ENCODE peak calls at places on chromosomes 4 and X, in seven cellular contexts. O is Kasumi-1; K is activated naive CD4-positive, alpha-beta T cell treated with anti-CD3 and anti-CD28 coated beads, Interleukin-2, amount 10 ng/mL, durations not matched to agents 7 days and 5 days; H is midbrain; L is caudate nucleus; F is HFF-Myc; J is CD8-positive, alpha-beta T cell. P is an unnamed sample.

GRCh38 chr4:186536285-186536684 is 19.1 kb downstream of the MTNR1A start:
- DNase-seq in O (no peak), K (no peak), H (no peak), L (no peak), F (no peak), J (no peak), P (no peak)

GRCh38 chr4:74897390-74897789 is 35.5 kb upstream of the PARM1 start:
- DNase-seq in O (no peak), K (no peak), H (no peak), L (no peak), F (no peak), J (no peak), P (no peak)

GRCh38 chr4:53490965-53491622 is 100.2 kb downstream of the LNX1 start:
- DNase-seq in O (peak; percentile 89), K (no peak), H (no peak), L (no peak), F (peak; percentile 88), J (no peak), P (no peak)

GRCh38 chr4:1666391-1666790 is 17.7 kb downstream of the FAM53A start:
- DNase-seq in O (no peak), K (no peak), H (no peak), L (no peak), F (no peak), J (no peak), P (no peak)

GRCh38 chr4:14234330-14234729 is 606.8 kb upstream of the BOD1L1 start:
- DNase-seq in O (no peak), K (no peak), H (no peak), L (no peak), F (no peak), J (no peak), P (no peak)

GRCh38 chr4:15488136-15488535 is 18.5 kb downstream of the CC2D2A start:
- DNase-seq in O (no peak), K (no peak), H (no peak), L (no peak), F (no peak), J (no peak), P (no peak)

GRCh38 chrX:14915596-14915995 is 42.4 kb downstream of the MOSPD2 start:
- DNase-seq in O (no peak), K (no peak), H (no peak), L (no peak), F (no peak), J (no peak), P (no peak)

GRCh38 chr4:184281231-184282139 is 63.8 kb upstream of the ENPP6 start:
- DNase-seq in O (no peak), K (no peak), H (no peak), L (no peak), F (no peak), J (peak; percentile 6), P (no peak)

GRCh38 chr4:7428261-7429068 is 6.3 kb downstream of the PSAPL1 start:
- DNase-seq in O (no peak), K (peak; percentile 15), H (no peak), L (no peak), F (no peak), J (no peak), P (no peak)

GRCh38 chrX:17656556-17656955 is 80.7 kb upstream of the SCML1 start:
- DNase-seq in O (no peak), K (no peak), H (no peak), L (no peak), F (no peak), J (no peak), P (no peak)

GRCh38 chrX:116490091-116490490 is 27.3 kb upstream of the CT83 start:
- DNase-seq in O (no peak), K (no peak), H (no peak), L (no peak), F (no peak), J (no peak), P (no peak)

GRCh38 chr4:124053872-124054538 is 657.4 kb downstream of the SPRY1 start:
- DNase-seq in O (no peak), K (no peak), H (no peak), L (no peak), F (peak; percentile 78), J (no peak), P (no peak)

GRCh38 chrX:155535866-155536265 is 76.9 kb downstream of the TMLHE start:
- DNase-seq in O (no peak), K (no peak), H (no peak), L (no peak), F (no peak), J (no peak), P (no peak)

GRCh38 chr4:14560577-14560976 is 441.7 kb upstream of the CPEB2 start:
- DNase-seq in O (no peak), K (no peak), H (no peak), L (no peak), F (no peak), J (no peak), P (no peak)

GRCh38 chr4:73311428-73311827 is 52.8 kb upstream of the ANKRD17 start:
- DNase-seq in O (peak; percentile 40), K (no peak), H (peak; percentile 35), L (no peak), F (no peak), J (no peak), P (no peak)

GRCh38 chrX:980572-981235 is 231.7 kb downstream of the CRLF2 start:
- DNase-seq in O (no peak), K (no peak), H (no peak), L (no peak), F (no peak), J (no peak), P (no peak)

GRCh38 chr4:14564281-14564680 is 438.0 kb upstream of the CPEB2 start:
- DNase-seq in O (no peak), K (no peak), H (no peak), L (no peak), F (no peak), J (no peak), P (no peak)

GRCh38 chrX:30741545-30741944 is 88.3 kb downstream of the GK start:
- DNase-seq in O (no peak), K (no peak), H (no peak), L (no peak), F (no peak), J (no peak), P (no peak)

GRCh38 chr4:54663181-54663580 is 5.4 kb downstream of the KIT start:
- DNase-seq in O (peak; percentile 98), K (no peak), H (no peak), L (no peak), F (no peak), J (no peak), P (no peak)

GRCh38 chrX:17680732-17681413 is 56.4 kb upstream of the SCML1 start:
- DNase-seq in O (no peak), K (no peak), H (no peak), L (no peak), F (no peak), J (no peak), P (no peak)

GRCh38 chrX:133482345-133483041 is 67.2 kb upstream of the GPC4 start:
- DNase-seq in O (no peak), K (no peak), H (no peak), L (no peak), F (no peak), J (no peak), P (no peak)

GRCh38 chrX:72050011-72050410 is 81.7 kb downstream of the RTL5 start:
- DNase-seq in O (no peak), K (no peak), H (no peak), L (no peak), F (peak; percentile 54), J (no peak), P (no peak)

GRCh38 chr4:10832989-10833635 is 148.5 kb upstream of the CLNK start:
- DNase-seq in O (no peak), K (no peak), H (no peak), L (no peak), F (no peak), J (no peak), P (no peak)

GRCh38 chrX:20471483-20471882 is 204.8 kb upstream of the RPS6KA3 start:
- DNase-seq in O (no peak), K (no peak), H (no peak), L (no peak), F (no peak), J (no peak), P (no peak)

GRCh38 chr4:30208731-30209435 is 511.3 kb upstream of the PCDH7 start:
- DNase-seq in O (no peak), K (no peak), H (no peak), L (no peak), F (no peak), J (no peak), P (no peak)

GRCh38 chrX:153819398-153820083 is 10.8 kb downstream of the PDZD4 start:
- DNase-seq in O (no peak), K (no peak), H (no peak), L (no peak), F (no peak), J (no peak), P (no peak)

GRCh38 chrX:134821901-134822300 is 163.6 kb upstream of the PLAC1 start:
- DNase-seq in O (no peak), K (no peak), H (no peak), L (no peak), F (no peak), J (no peak), P (no peak)

GRCh38 chrX:46178763-46179162 is 366.5 kb downstream of the ZNF674 start:
- DNase-seq in O (peak; percentile 9), K (no peak), H (no peak), L (no peak), F (no peak), J (no peak), P (no peak)